ENCODE peak calls at places on chromosomes 16 and 17, in four cellular contexts. T is H9; Y is A172; O is stimulated activated CD4-positive, alpha-beta T cell treated with anti-CD3 and anti-CD28 coated beads, TNF-alpha, amount 100 ng/mL, for 1 hour. A is an unnamed sample.
A peak's percentile ranks its signal among the peaks of the same experiment; 100 is the strongest.

GRCh38 chr17:42676424-42677011 is at the start of gene PLEKHH3:
- DNase-seq in Y (no peak), O (no peak), T (no peak), A (no peak)

GRCh38 chr17:30376621-30377452 is 1.9 kb upstream of the CPD start:
- DNase-seq in T (no peak), Y (no peak), O (no peak), A (no peak)

GRCh38 chr16:74297296-74297665 is 667 bp downstream of the PSMD7 start:
- DNase-seq in Y (peak; percentile 31), T (no peak), O (no peak), A (no peak)

GRCh38 chr17:45871718-45872117 is 22.6 kb upstream of the MAPT start:
- DNase-seq in O (no peak), T (no peak), Y (no peak), A (no peak)

GRCh38 chr16:55685973-55686372 is 30.2 kb downstream of the SLC6A2 start:
- DNase-seq in O (no peak), T (no peak), Y (no peak), A (no peak)

GRCh38 chr17:80833952-80834895 is 157.4 kb upstream of the CHMP6 start:
- DNase-seq in Y (no peak), O (no peak), T (no peak), A (no peak)

GRCh38 chr17:57260325-57261083 is 4.2 kb downstream of the MSI2 start:
- DNase-seq in Y (no peak), T (no peak), O (no peak), A (no peak)

GRCh38 chr17:19933221-19933620 is 44.4 kb downstream of the AKAP10 start:
- DNase-seq in O (no peak), T (no peak), Y (no peak), A (no peak)

GRCh38 chr16:78684655-78685400 is 585.4 kb downstream of the WWOX start:
- DNase-seq in T (no peak), Y (no peak), O (no peak), A (no peak)

GRCh38 chr17:65013613-65014391 is 42.7 kb downstream of the GNA13 start:
- DNase-seq in T (no peak), O (no peak), Y (peak; percentile 84), A (no peak)

GRCh38 chr17:40938981-40939380 is 1.5 kb upstream of the KRT23 start:
- DNase-seq in O (no peak), Y (no peak), T (no peak), A (no peak)

GRCh38 chr16:14003119-14003570 is 68.0 kb upstream of the MRTFB start:
- DNase-seq in O (no peak), Y (peak; percentile 38), T (peak; percentile 80), A (no peak)

GRCh38 chr16:31107465-31107867 is 720 bp upstream of the BCKDK start:
- DNase-seq in Y (no peak), T (no peak), O (no peak), A (no peak)

GRCh38 chr17:22193113-22193512 is 500.8 kb downstream of the KCNJ18 start:
- DNase-seq in O (no peak), Y (no peak), T (no peak), A (no peak)

GRCh38 chr16:66750279-66751134 is 902 bp downstream of the DYNC1LI2 start:
- DNase-seq in Y (no peak), O (no peak), T (no peak), A (no peak)

GRCh38 chr17:11077673-11078072 is 163.3 kb upstream of the SHISA6 start:
- DNase-seq in O (no peak), T (no peak), Y (no peak), A (no peak)

GRCh38 chr17:28725166-28725659 is 820 bp downstream of the TLCD1 start:
- DNase-seq in O (no peak), Y (peak; percentile 46), T (peak; percentile 68), A (no peak)

GRCh38 chr17:38600906-38601305 is 4.8 kb downstream of the SRCIN1 start:
- DNase-seq in Y (no peak), T (peak; percentile 71), O (no peak), A (no peak)